ENCODE peak calls at places on chromosome 15, in eight cellular contexts. L, P, K, E, Y, A, I and J are unnamed samples.

GRCh38 chr15:73227433-73228056 is 141.2 kb downstream of the HCN4 start:
- DNase-seq in L (no peak), P (no peak), K (no peak), E (no peak), Y (no peak), A (no peak), I (no peak), J (no peak)

GRCh38 chr15:67735896-67736295 is 89.4 kb upstream of the SKOR1 start:
- DNase-seq in L (no peak), P (no peak), K (no peak), E (no peak), Y (no peak), A (no peak), I (no peak), J (no peak)

GRCh38 chr15:71115567-71116351 is 488 bp downstream of the THSD4 start:
- DNase-seq in L (peak), P (peak), K (peak), E (peak), Y (peak), A (no peak), I (no peak), J (no peak)

GRCh38 chr15:66786708-66787471 is 84.9 kb downstream of the SMAD6 start:
- DNase-seq in L (no peak), P (no peak), K (no peak), E (no peak), Y (peak), A (no peak), I (no peak), J (no peak)

GRCh38 chr15:88174571-88174970 is 82.0 kb downstream of the NTRK3 start:
- DNase-seq in L (no peak), P (no peak), K (no peak), E (no peak), Y (no peak), A (no peak), I (no peak), J (no peak)

GRCh38 chr15:29672923-29673809 is 149.1 kb downstream of the TJP1 start:
- DNase-seq in L (no peak), P (no peak), K (no peak), E (peak), Y (no peak), A (no peak), I (no peak), J (no peak)

GRCh38 chr15:42101861-42102260 is 7.5 kb upstream of the PLA2G4D start:
- DNase-seq in L (no peak), P (no peak), K (no peak), E (no peak), Y (no peak), A (no peak), I (no peak), J (no peak)

GRCh38 chr15:98599911-98600685 is 48.2 kb upstream of the IGF1R start:
- DNase-seq in L (no peak), P (peak), K (peak), E (peak), Y (no peak), A (peak), I (peak), J (no peak)

GRCh38 chr15:62809106-62809967 is 233.2 kb upstream of the TPM1 start:
- DNase-seq in L (peak), P (no peak), K (peak), E (no peak), Y (no peak), A (peak), I (no peak), J (no peak)

GRCh38 chr15:88745075-88745474 is 58.2 kb upstream of the ACAN start:
- DNase-seq in L (no peak), P (no peak), K (peak), E (peak), Y (no peak), A (no peak), I (no peak), J (no peak)

GRCh38 chr15:26665950-26666921 is 106.6 kb downstream of the GABRB3 start:
- DNase-seq in L (peak), P (peak), K (no peak), E (no peak), Y (no peak), A (no peak), I (no peak), J (no peak)

GRCh38 chr15:62624541-62625399 is 417.8 kb upstream of the TPM1 start:
- DNase-seq in L (peak), P (no peak), K (peak), E (peak), Y (no peak), A (peak), I (no peak), J (no peak)

GRCh38 chr15:63971427-63971805 is 74.9 kb downstream of the DAPK2 start:
- DNase-seq in L (no peak), P (no peak), K (no peak), E (no peak), Y (no peak), A (no peak), I (peak), J (no peak)
- H3K4me3 ChIP-seq in L (no peak), P (no peak), K (no peak), E (no peak), Y (no peak), A (no peak), I (no peak), J (no peak)

GRCh38 chr15:96324192-96324895 is 6.2 kb upstream of the NR2F2 start:
- DNase-seq in L (peak), P (peak), K (peak), E (peak), Y (peak), A (no peak), I (no peak), J (no peak)
- H3K4me3 ChIP-seq in L (peak), P (peak), K (peak), E (peak), Y (peak), A (peak), I (no peak), J (peak)

GRCh38 chr15:77163806-77164384 is 93.0 kb upstream of the TSPAN3 start:
- DNase-seq in L (no peak), P (no peak), K (no peak), E (no peak), Y (no peak), A (no peak), I (no peak), J (no peak)

GRCh38 chr15:77162872-77163633 is 92.1 kb upstream of the TSPAN3 start:
- DNase-seq in L (no peak), P (no peak), K (no peak), E (no peak), Y (no peak), A (no peak), I (no peak), J (no peak)

DNA sequence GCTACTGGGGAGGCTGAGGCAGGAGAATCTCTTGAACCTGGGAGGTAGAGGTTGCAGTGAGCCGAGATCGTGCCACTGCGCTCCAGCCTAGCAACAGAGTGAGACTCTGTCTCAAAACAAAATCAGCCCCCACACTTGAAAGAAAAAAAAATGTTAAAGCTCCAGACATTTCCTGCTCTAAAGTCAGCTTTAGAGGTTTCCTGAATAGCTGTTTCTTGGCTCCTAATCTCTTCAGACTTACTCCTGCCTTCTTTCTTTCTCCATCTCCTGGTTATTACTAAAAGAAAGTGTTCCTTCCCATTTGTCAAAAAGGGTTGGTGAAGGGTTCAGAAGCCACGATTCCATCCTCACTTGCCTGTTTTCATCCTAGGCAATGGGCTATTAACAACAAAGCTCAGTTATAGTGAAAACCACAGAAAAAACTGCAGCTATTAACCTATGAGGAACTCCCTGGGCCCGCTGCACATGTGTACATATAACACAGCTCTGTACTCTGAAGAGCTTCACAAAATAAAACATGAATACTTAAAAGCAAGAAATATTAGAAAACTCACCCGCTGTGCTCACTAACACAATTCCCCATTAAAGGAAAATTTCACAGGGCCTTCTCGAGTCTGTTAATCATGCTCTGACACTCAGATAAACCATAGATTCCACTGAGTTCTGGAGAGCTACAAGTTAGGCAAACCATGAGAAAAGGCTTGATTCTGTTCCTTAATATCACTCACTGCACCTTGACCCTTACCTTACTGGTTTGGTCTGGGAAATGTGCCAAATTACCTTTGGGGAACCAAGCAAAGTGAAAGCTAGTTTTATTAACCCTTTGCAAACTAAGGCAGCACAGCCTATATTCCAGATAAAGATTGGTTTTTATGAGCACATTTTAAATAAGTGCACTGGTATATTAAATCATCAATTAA is 89.9 kb upstream of the TSPAN3 start:
- DNase-seq in L (no peak), P (peak), K (no peak), E (peak), Y (no peak), A (no peak), I (peak), J (no peak)
- H3K4me3 ChIP-seq in L (no peak), P (peak), K (no peak), E (no peak), Y (no peak), A (no peak), I (peak), J (no peak)

GRCh38 chr15:44656913-44657312 is 6.5 kb downstream of the SPG11 start:
- DNase-seq in L (no peak), P (no peak), K (no peak), E (no peak), Y (no peak), A (no peak), I (no peak), J (no peak)
- H3K4me3 ChIP-seq in L (no peak), P (no peak), K (no peak), E (no peak), Y (no peak), A (no peak), I (no peak), J (no peak)

DNA sequence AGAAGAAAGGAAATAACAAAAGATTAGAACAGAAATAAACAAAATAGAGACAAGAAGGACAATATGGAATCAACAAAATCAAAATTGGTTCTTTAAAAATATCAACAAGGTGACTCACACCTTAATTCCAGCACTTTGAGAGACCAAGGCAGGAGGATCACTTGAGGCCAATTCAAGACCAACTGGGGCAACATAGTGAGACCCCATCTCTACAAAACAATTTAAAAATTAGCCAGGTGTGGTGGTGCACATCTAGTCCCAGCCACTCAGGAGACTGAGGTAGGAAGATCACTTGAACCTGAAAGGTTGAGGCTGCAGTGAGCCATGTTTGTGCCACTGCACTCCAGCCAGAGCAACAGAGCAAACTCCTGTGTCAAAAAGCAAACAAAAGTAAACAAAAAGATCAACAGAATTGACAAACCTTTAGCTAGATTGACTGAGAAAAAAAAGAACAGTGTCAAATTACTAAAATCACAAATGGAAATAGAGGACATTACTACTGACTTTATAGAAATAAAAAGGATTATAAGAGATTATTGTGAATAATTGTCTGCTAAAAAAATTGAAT is 190.7 kb upstream of the CGNL1 start:
- DNase-seq in L (no peak), P (no peak), K (no peak), E (no peak), Y (no peak), A (no peak), I (no peak), J (no peak)
- H3K4me3 ChIP-seq in L (no peak), P (no peak), K (no peak), E (no peak), Y (no peak), A (no peak), I (no peak), J (no peak)